ENCODE peak calls at places on chromosome 7, in nine cellular contexts. One of them, this sample, is unnamed.
A peak's percentile ranks its signal among the peaks of the same experiment; 100 is the strongest.

GRCh38 chr7:91126762-91127161 is 137.5 kb upstream of the FZD1 start:
- DNase-seq in posterior cingulate gyrus: no peak
- DNase-seq in Kasumi-1: no peak
- DNase-seq in iPS-NIHi11: peak; percentile 15
- DNase-seq in activated naive CD4-positive, alpha-beta T cell treated with anti-CD3 and anti-CD28 coated beads, Interleukin-2, amount 50 U/mL, for 16 hours: no peak
- DNase-seq in GM03348: no peak
- DNase-seq in stromal cell of bone marrow: no peak
- DNase-seq in activated CD4-positive, alpha-beta T cell treated with anti-CD3 and anti-CD28 coated beads, Interleukin-2, amount 10 ng/mL, durations not matched to agents 7 days and 5 days: no peak
- DNase-seq in left ventricle myocardium inferior: no peak
- DNase-seq in this sample: no peak

GRCh38 chr7:831596-832291 is 532 bp upstream of the SUN1 start:
- DNase-seq in iPS-NIHi11: no peak
- DNase-seq in Kasumi-1: peak; percentile 0
- DNase-seq in stromal cell of bone marrow: peak; percentile 90
- DNase-seq in activated CD4-positive, alpha-beta T cell treated with anti-CD3 and anti-CD28 coated beads, Interleukin-2, amount 10 ng/mL, durations not matched to agents 7 days and 5 days: peak; percentile 31
- DNase-seq in left ventricle myocardium inferior: no peak
- DNase-seq in posterior cingulate gyrus: no peak
- DNase-seq in GM03348: peak; percentile 83
- DNase-seq in activated naive CD4-positive, alpha-beta T cell treated with anti-CD3 and anti-CD28 coated beads, Interleukin-2, amount 50 U/mL, for 16 hours: no peak
- DNase-seq in this sample: peak; percentile 82

GRCh38 chr7:35697414-35698175 is 2.7 kb upstream of the HERPUD2 start:
- DNase-seq in GM03348: peak; percentile 56
- DNase-seq in left ventricle myocardium inferior: no peak
- DNase-seq in activated CD4-positive, alpha-beta T cell treated with anti-CD3 and anti-CD28 coated beads, Interleukin-2, amount 10 ng/mL, durations not matched to agents 7 days and 5 days: no peak
- DNase-seq in iPS-NIHi11: no peak
- DNase-seq in Kasumi-1: no peak
- DNase-seq in stromal cell of bone marrow: no peak
- DNase-seq in posterior cingulate gyrus: no peak
- DNase-seq in activated naive CD4-positive, alpha-beta T cell treated with anti-CD3 and anti-CD28 coated beads, Interleukin-2, amount 50 U/mL, for 16 hours: no peak
- DNase-seq in this sample: peak; percentile 34

GRCh38 chr7:45244996-45245395 is 87.4 kb downstream of the RAMP3 start:
- DNase-seq in left ventricle myocardium inferior: no peak
- DNase-seq in posterior cingulate gyrus: no peak
- DNase-seq in activated naive CD4-positive, alpha-beta T cell treated with anti-CD3 and anti-CD28 coated beads, Interleukin-2, amount 50 U/mL, for 16 hours: no peak
- DNase-seq in Kasumi-1: no peak
- DNase-seq in activated CD4-positive, alpha-beta T cell treated with anti-CD3 and anti-CD28 coated beads, Interleukin-2, amount 10 ng/mL, durations not matched to agents 7 days and 5 days: no peak
- DNase-seq in iPS-NIHi11: no peak
- DNase-seq in GM03348: no peak
- DNase-seq in stromal cell of bone marrow: no peak
- DNase-seq in this sample: no peak

GRCh38 chr7:129775695-129776396 is 164.3 kb downstream of the NRF1 start:
- DNase-seq in GM03348: no peak
- DNase-seq in Kasumi-1: no peak
- DNase-seq in stromal cell of bone marrow: no peak
- DNase-seq in posterior cingulate gyrus: peak; percentile 39
- DNase-seq in iPS-NIHi11: peak; percentile 57
- DNase-seq in activated naive CD4-positive, alpha-beta T cell treated with anti-CD3 and anti-CD28 coated beads, Interleukin-2, amount 50 U/mL, for 16 hours: no peak
- DNase-seq in activated CD4-positive, alpha-beta T cell treated with anti-CD3 and anti-CD28 coated beads, Interleukin-2, amount 10 ng/mL, durations not matched to agents 7 days and 5 days: no peak
- DNase-seq in left ventricle myocardium inferior: no peak
- DNase-seq in this sample: no peak

GRCh38 chr7:19011212-19011611 is 106.2 kb downstream of the TWIST1 start:
- DNase-seq in iPS-NIHi11: no peak
- DNase-seq in posterior cingulate gyrus: no peak
- DNase-seq in stromal cell of bone marrow: no peak
- DNase-seq in activated CD4-positive, alpha-beta T cell treated with anti-CD3 and anti-CD28 coated beads, Interleukin-2, amount 10 ng/mL, durations not matched to agents 7 days and 5 days: no peak
- DNase-seq in left ventricle myocardium inferior: no peak
- DNase-seq in GM03348: peak; percentile 47
- DNase-seq in Kasumi-1: no peak
- DNase-seq in activated naive CD4-positive, alpha-beta T cell treated with anti-CD3 and anti-CD28 coated beads, Interleukin-2, amount 50 U/mL, for 16 hours: no peak
- DNase-seq in this sample: no peak

GRCh38 chr7:101410743-101411476 is 48.2 kb downstream of the COL26A1 start:
- DNase-seq in GM03348: peak; percentile 85
- DNase-seq in iPS-NIHi11: peak; percentile 93
- DNase-seq in activated naive CD4-positive, alpha-beta T cell treated with anti-CD3 and anti-CD28 coated beads, Interleukin-2, amount 50 U/mL, for 16 hours: peak; percentile 30
- DNase-seq in left ventricle myocardium inferior: peak; percentile 22
- DNase-seq in Kasumi-1: peak; percentile 23
- DNase-seq in activated CD4-positive, alpha-beta T cell treated with anti-CD3 and anti-CD28 coated beads, Interleukin-2, amount 10 ng/mL, durations not matched to agents 7 days and 5 days: peak; percentile 39
- DNase-seq in posterior cingulate gyrus: no peak
- DNase-seq in stromal cell of bone marrow: no peak
- DNase-seq in this sample: no peak

GRCh38 chr7:50327443-50327842 is 22.9 kb downstream of the IKZF1 start:
- DNase-seq in iPS-NIHi11: no peak
- DNase-seq in stromal cell of bone marrow: no peak
- DNase-seq in activated naive CD4-positive, alpha-beta T cell treated with anti-CD3 and anti-CD28 coated beads, Interleukin-2, amount 50 U/mL, for 16 hours: no peak
- DNase-seq in posterior cingulate gyrus: no peak
- DNase-seq in GM03348: no peak
- DNase-seq in Kasumi-1: no peak
- DNase-seq in left ventricle myocardium inferior: no peak
- DNase-seq in activated CD4-positive, alpha-beta T cell treated with anti-CD3 and anti-CD28 coated beads, Interleukin-2, amount 10 ng/mL, durations not matched to agents 7 days and 5 days: no peak
- DNase-seq in this sample: no peak

GRCh38 chr7:27921081-27921836 is 181.3 kb downstream of the TAX1BP1 start:
- DNase-seq in Kasumi-1: peak; percentile 96
- DNase-seq in GM03348: peak; percentile 69
- DNase-seq in iPS-NIHi11: peak; percentile 51
- DNase-seq in left ventricle myocardium inferior: no peak
- DNase-seq in activated naive CD4-positive, alpha-beta T cell treated with anti-CD3 and anti-CD28 coated beads, Interleukin-2, amount 50 U/mL, for 16 hours: no peak
- DNase-seq in posterior cingulate gyrus: no peak
- DNase-seq in stromal cell of bone marrow: peak; percentile 87
- DNase-seq in activated CD4-positive, alpha-beta T cell treated with anti-CD3 and anti-CD28 coated beads, Interleukin-2, amount 10 ng/mL, durations not matched to agents 7 days and 5 days: peak; percentile 52
- DNase-seq in this sample: peak; percentile 94

GRCh38 chr7:104906546-104906945 is 107.5 kb upstream of the KMT2E start:
- DNase-seq in activated naive CD4-positive, alpha-beta T cell treated with anti-CD3 and anti-CD28 coated beads, Interleukin-2, amount 50 U/mL, for 16 hours: no peak
- DNase-seq in activated CD4-positive, alpha-beta T cell treated with anti-CD3 and anti-CD28 coated beads, Interleukin-2, amount 10 ng/mL, durations not matched to agents 7 days and 5 days: no peak
- DNase-seq in iPS-NIHi11: no peak
- DNase-seq in stromal cell of bone marrow: no peak
- DNase-seq in left ventricle myocardium inferior: no peak
- DNase-seq in Kasumi-1: no peak
- DNase-seq in posterior cingulate gyrus: no peak
- DNase-seq in GM03348: no peak
- DNase-seq in this sample: no peak

GRCh38 chr7:5218564-5219360 is 28.7 kb downstream of the WIPI2 start:
- DNase-seq in activated CD4-positive, alpha-beta T cell treated with anti-CD3 and anti-CD28 coated beads, Interleukin-2, amount 10 ng/mL, durations not matched to agents 7 days and 5 days: no peak
- DNase-seq in Kasumi-1: peak; percentile 76
- DNase-seq in left ventricle myocardium inferior: no peak
- DNase-seq in GM03348: no peak
- DNase-seq in stromal cell of bone marrow: no peak
- DNase-seq in iPS-NIHi11: no peak
- DNase-seq in activated naive CD4-positive, alpha-beta T cell treated with anti-CD3 and anti-CD28 coated beads, Interleukin-2, amount 50 U/mL, for 16 hours: no peak
- DNase-seq in posterior cingulate gyrus: no peak
- DNase-seq in this sample: no peak

GRCh38 chr7:148747274-148747673 is 48.6 kb downstream of the CUL1 start:
- DNase-seq in stromal cell of bone marrow: no peak
- DNase-seq in iPS-NIHi11: peak; percentile 87
- DNase-seq in posterior cingulate gyrus: no peak
- DNase-seq in activated CD4-positive, alpha-beta T cell treated with anti-CD3 and anti-CD28 coated beads, Interleukin-2, amount 10 ng/mL, durations not matched to agents 7 days and 5 days: no peak
- DNase-seq in Kasumi-1: no peak
- DNase-seq in left ventricle myocardium inferior: no peak
- DNase-seq in activated naive CD4-positive, alpha-beta T cell treated with anti-CD3 and anti-CD28 coated beads, Interleukin-2, amount 50 U/mL, for 16 hours: no peak
- DNase-seq in GM03348: no peak
- DNase-seq in this sample: no peak

GRCh38 chr7:141585592-141586510 is 34.6 kb downstream of the AGK start:
- DNase-seq in activated CD4-positive, alpha-beta T cell treated with anti-CD3 and anti-CD28 coated beads, Interleukin-2, amount 10 ng/mL, durations not matched to agents 7 days and 5 days: no peak
- DNase-seq in iPS-NIHi11: no peak
- DNase-seq in GM03348: peak; percentile 79
- DNase-seq in activated naive CD4-positive, alpha-beta T cell treated with anti-CD3 and anti-CD28 coated beads, Interleukin-2, amount 50 U/mL, for 16 hours: peak; percentile 22
- DNase-seq in posterior cingulate gyrus: no peak
- DNase-seq in left ventricle myocardium inferior: no peak
- DNase-seq in Kasumi-1: no peak
- DNase-seq in stromal cell of bone marrow: peak; percentile 65
- DNase-seq in this sample: peak; percentile 69

GRCh38 chr7:149822353-149822943 is 15.7 kb upstream of the ZNF862 start:
- DNase-seq in iPS-NIHi11: peak; percentile 23
- DNase-seq in activated naive CD4-positive, alpha-beta T cell treated with anti-CD3 and anti-CD28 coated beads, Interleukin-2, amount 50 U/mL, for 16 hours: no peak
- DNase-seq in stromal cell of bone marrow: no peak
- DNase-seq in GM03348: no peak
- DNase-seq in Kasumi-1: no peak
- DNase-seq in left ventricle myocardium inferior: peak; percentile 7
- DNase-seq in activated CD4-positive, alpha-beta T cell treated with anti-CD3 and anti-CD28 coated beads, Interleukin-2, amount 10 ng/mL, durations not matched to agents 7 days and 5 days: no peak
- DNase-seq in posterior cingulate gyrus: peak; percentile 55
- DNase-seq in this sample: no peak

GRCh38 chr7:106717997-106718871 is 57.3 kb upstream of the CCDC71L start:
- DNase-seq in iPS-NIHi11: peak; percentile 45
- DNase-seq in posterior cingulate gyrus: no peak
- DNase-seq in activated CD4-positive, alpha-beta T cell treated with anti-CD3 and anti-CD28 coated beads, Interleukin-2, amount 10 ng/mL, durations not matched to agents 7 days and 5 days: peak; percentile 57
- DNase-seq in activated naive CD4-positive, alpha-beta T cell treated with anti-CD3 and anti-CD28 coated beads, Interleukin-2, amount 50 U/mL, for 16 hours: peak; percentile 78
- DNase-seq in left ventricle myocardium inferior: no peak
- DNase-seq in GM03348: peak; percentile 75
- DNase-seq in stromal cell of bone marrow: peak; percentile 97
- DNase-seq in Kasumi-1: peak; percentile 97
- DNase-seq in this sample: peak; percentile 98

GRCh38 chr7:4406288-4407058 is 275.6 kb upstream of the FOXK1 start:
- DNase-seq in GM03348: no peak
- DNase-seq in left ventricle myocardium inferior: no peak
- DNase-seq in iPS-NIHi11: no peak
- DNase-seq in activated naive CD4-positive, alpha-beta T cell treated with anti-CD3 and anti-CD28 coated beads, Interleukin-2, amount 50 U/mL, for 16 hours: no peak
- DNase-seq in stromal cell of bone marrow: no peak
- DNase-seq in activated CD4-positive, alpha-beta T cell treated with anti-CD3 and anti-CD28 coated beads, Interleukin-2, amount 10 ng/mL, durations not matched to agents 7 days and 5 days: no peak
- DNase-seq in posterior cingulate gyrus: no peak
- DNase-seq in Kasumi-1: no peak
- DNase-seq in this sample: no peak

GRCh38 chr7:94272821-94273583 is 121.7 kb upstream of the COL1A2 start:
- DNase-seq in stromal cell of bone marrow: no peak
- DNase-seq in left ventricle myocardium inferior: no peak
- DNase-seq in activated CD4-positive, alpha-beta T cell treated with anti-CD3 and anti-CD28 coated beads, Interleukin-2, amount 10 ng/mL, durations not matched to agents 7 days and 5 days: no peak
- DNase-seq in iPS-NIHi11: no peak
- DNase-seq in Kasumi-1: no peak
- DNase-seq in posterior cingulate gyrus: no peak
- DNase-seq in activated naive CD4-positive, alpha-beta T cell treated with anti-CD3 and anti-CD28 coated beads, Interleukin-2, amount 50 U/mL, for 16 hours: no peak
- DNase-seq in GM03348: no peak
- DNase-seq in this sample: no peak

This sample was measured in AG09309.